ENCODE peak calls at places on chromosomes 5 and 9, in four cellular contexts. One of them, this sample, is unnamed.

GRCh38 chr9:71736236-71736635 is 32.1 kb downstream of the CEMIP2 start:
- DNase-seq in endothelial cell of umbilical vein: no peak
- DNase-seq in breast epithelium: no peak
- DNase-seq in stomach: no peak
- DNase-seq in this sample: no peak

GRCh38 chr5:52560366-52560765 is 227.3 kb upstream of the ITGA1 start:
- DNase-seq in endothelial cell of umbilical vein: peak; percentile 14
- DNase-seq in breast epithelium: no peak
- DNase-seq in stomach: no peak
- DNase-seq in this sample: no peak

GRCh38 chr5:73031839-73032238 is 76.0 kb downstream of the FCHO2 start:
- DNase-seq in endothelial cell of umbilical vein: peak; percentile 54
- DNase-seq in breast epithelium: no peak
- DNase-seq in stomach: peak; percentile 30
- DNase-seq in this sample: no peak

GRCh38 chr9:81621785-81622243 is 67.5 kb downstream of the TLE1 start:
- DNase-seq in endothelial cell of umbilical vein: no peak
- DNase-seq in breast epithelium: no peak
- DNase-seq in stomach: no peak
- DNase-seq in this sample: no peak

GRCh38 chr5:87169300-87169991 is 98.2 kb upstream of the RASA1 start:
- DNase-seq in endothelial cell of umbilical vein: peak; percentile 4
- DNase-seq in breast epithelium: no peak
- DNase-seq in stomach: no peak
- DNase-seq in this sample: no peak

GRCh38 chr5:132498152-132498551 is 7.6 kb upstream of the IRF1 start:
- DNase-seq in endothelial cell of umbilical vein: peak; percentile 37
- DNase-seq in breast epithelium: peak; percentile 46
- DNase-seq in stomach: peak; percentile 60
- DNase-seq in this sample: peak; percentile 80

GRCh38 chr5:58922392-58923171 is 339.7 kb downstream of the RAB3C start:
- DNase-seq in endothelial cell of umbilical vein: peak; percentile 47
- DNase-seq in breast epithelium: peak; percentile 79
- DNase-seq in stomach: peak; percentile 85
- DNase-seq in this sample: peak; percentile 36

GRCh38 chr5:139439013-139439903 is at the start of gene DNAJC18:
- DNase-seq in endothelial cell of umbilical vein: peak; percentile 88
- DNase-seq in breast epithelium: peak; percentile 91
- DNase-seq in stomach: peak; percentile 93
- DNase-seq in this sample: peak; percentile 98

GRCh38 chr9:89543621-89544279 is 45.8 kb upstream of the SEMA4D start:
- DNase-seq in endothelial cell of umbilical vein: no peak
- DNase-seq in breast epithelium: no peak
- DNase-seq in stomach: no peak
- DNase-seq in this sample: no peak

GRCh38 chr5:120808135-120808534 is 344.0 kb downstream of the PRR16 start:
- DNase-seq in endothelial cell of umbilical vein: no peak
- DNase-seq in breast epithelium: no peak
- DNase-seq in stomach: no peak
- DNase-seq in this sample: no peak

GRCh38 chr5:122392844-122393243 is 80.8 kb downstream of the SNCAIP start:
- DNase-seq in endothelial cell of umbilical vein: no peak
- DNase-seq in breast epithelium: no peak
- DNase-seq in stomach: no peak
- DNase-seq in this sample: no peak

GRCh38 chr5:173968154-173968553 is 20.8 kb upstream of the C5orf47 start:
- DNase-seq in endothelial cell of umbilical vein: no peak
- DNase-seq in breast epithelium: no peak
- DNase-seq in stomach: no peak
- DNase-seq in this sample: no peak
- H3K27ac ChIP-seq in endothelial cell of umbilical vein: no peak overlapping the region
- H3K27ac ChIP-seq in breast epithelium: no peak overlapping the region
- H3K27ac ChIP-seq in stomach: no peak overlapping the region
- H3K27ac ChIP-seq in this sample: no peak overlapping the region

GRCh38 chr9:737400-738120 is 103.9 kb upstream of the DMRT1 start:
- DNase-seq in endothelial cell of umbilical vein: peak; percentile 44
- DNase-seq in breast epithelium: no peak
- DNase-seq in stomach: no peak
- DNase-seq in this sample: no peak
- H3K27ac ChIP-seq in endothelial cell of umbilical vein: peak overlapping the region; percentile 6
- H3K27ac ChIP-seq in breast epithelium: peak overlapping the region; percentile 76
- H3K27ac ChIP-seq in stomach: peak overlapping the region; percentile 77
- H3K27ac ChIP-seq in this sample: peak overlapping the region; percentile 59

GRCh38 chr9:124813041-124813440 is 36.1 kb downstream of the OLFML2A start:
- DNase-seq in endothelial cell of umbilical vein: no peak
- DNase-seq in breast epithelium: no peak
- DNase-seq in stomach: no peak
- DNase-seq in this sample: no peak
- H3K27ac ChIP-seq in endothelial cell of umbilical vein: no peak overlapping the region
- H3K27ac ChIP-seq in breast epithelium: peak overlapping the region; percentile 69
- H3K27ac ChIP-seq in stomach: no peak overlapping the region
- H3K27ac ChIP-seq in this sample: no peak overlapping the region

GRCh38 chr5:175895215-175895614 is 23.8 kb downstream of the CPLX2 start:
- DNase-seq in endothelial cell of umbilical vein: no peak
- DNase-seq in breast epithelium: no peak
- DNase-seq in stomach: no peak
- DNase-seq in this sample: no peak

GRCh38 chr5:175894251-175894650 is 22.9 kb downstream of the CPLX2 start:
- DNase-seq in endothelial cell of umbilical vein: no peak
- DNase-seq in breast epithelium: no peak
- DNase-seq in stomach: no peak
- DNase-seq in this sample: no peak

GRCh38 chr5:175896641-175897040 is 25.3 kb downstream of the CPLX2 start:
- DNase-seq in endothelial cell of umbilical vein: no peak
- DNase-seq in breast epithelium: no peak
- DNase-seq in stomach: no peak
- DNase-seq in this sample: no peak

GRCh38 chr5:175894805-175895204 is 23.4 kb downstream of the CPLX2 start:
- DNase-seq in endothelial cell of umbilical vein: no peak
- DNase-seq in breast epithelium: no peak
- DNase-seq in stomach: no peak
- DNase-seq in this sample: no peak

DNA sequence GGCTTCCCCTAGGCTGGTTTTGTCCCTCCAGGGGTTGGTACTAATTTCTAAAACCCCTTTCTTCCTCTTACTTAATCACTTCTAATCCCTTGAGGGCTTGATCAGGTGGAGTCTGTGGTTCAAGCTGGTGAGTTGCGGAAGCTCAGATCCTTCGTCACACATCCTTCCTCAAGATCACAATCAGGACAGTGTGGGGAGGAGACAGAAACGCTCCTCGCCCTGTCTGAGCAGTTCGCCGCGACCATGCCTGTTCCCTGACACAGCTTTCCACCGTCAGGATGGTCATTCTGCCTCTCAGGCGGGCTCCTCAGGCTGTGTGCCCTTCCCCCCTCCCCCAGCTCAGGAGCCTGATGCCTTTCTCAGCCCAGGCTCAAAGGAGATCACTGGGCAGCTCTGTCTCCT is 24.3 kb downstream of the CPLX2 start:
- DNase-seq in endothelial cell of umbilical vein: no peak
- DNase-seq in breast epithelium: no peak
- DNase-seq in stomach: no peak
- DNase-seq in this sample: no peak
- H3K27ac ChIP-seq in endothelial cell of umbilical vein: no peak overlapping the region
- H3K27ac ChIP-seq in breast epithelium: no peak overlapping the region
- H3K27ac ChIP-seq in stomach: no peak overlapping the region
- H3K27ac ChIP-seq in this sample: peak overlapping the region; percentile 66

GRCh38 chr9:133943781-133944745 is 48.1 kb downstream of the VAV2 start:
- DNase-seq in endothelial cell of umbilical vein: no peak
- DNase-seq in breast epithelium: no peak
- DNase-seq in stomach: no peak
- DNase-seq in this sample: no peak

GRCh38 chr9:133944746-133945135 is 47.4 kb downstream of the VAV2 start:
- DNase-seq in endothelial cell of umbilical vein: peak; percentile 87
- DNase-seq in breast epithelium: peak; percentile 56
- DNase-seq in stomach: no peak
- DNase-seq in this sample: no peak

GRCh38 chr9:133946840-133947486 is 45.2 kb downstream of the VAV2 start:
- DNase-seq in endothelial cell of umbilical vein: no peak
- DNase-seq in breast epithelium: no peak
- DNase-seq in stomach: no peak
- DNase-seq in this sample: no peak

GRCh38 chr9:133945977-133946753 is 46.0 kb downstream of the VAV2 start:
- DNase-seq in endothelial cell of umbilical vein: no peak
- DNase-seq in breast epithelium: no peak
- DNase-seq in stomach: no peak
- DNase-seq in this sample: peak; percentile 41

DNA sequence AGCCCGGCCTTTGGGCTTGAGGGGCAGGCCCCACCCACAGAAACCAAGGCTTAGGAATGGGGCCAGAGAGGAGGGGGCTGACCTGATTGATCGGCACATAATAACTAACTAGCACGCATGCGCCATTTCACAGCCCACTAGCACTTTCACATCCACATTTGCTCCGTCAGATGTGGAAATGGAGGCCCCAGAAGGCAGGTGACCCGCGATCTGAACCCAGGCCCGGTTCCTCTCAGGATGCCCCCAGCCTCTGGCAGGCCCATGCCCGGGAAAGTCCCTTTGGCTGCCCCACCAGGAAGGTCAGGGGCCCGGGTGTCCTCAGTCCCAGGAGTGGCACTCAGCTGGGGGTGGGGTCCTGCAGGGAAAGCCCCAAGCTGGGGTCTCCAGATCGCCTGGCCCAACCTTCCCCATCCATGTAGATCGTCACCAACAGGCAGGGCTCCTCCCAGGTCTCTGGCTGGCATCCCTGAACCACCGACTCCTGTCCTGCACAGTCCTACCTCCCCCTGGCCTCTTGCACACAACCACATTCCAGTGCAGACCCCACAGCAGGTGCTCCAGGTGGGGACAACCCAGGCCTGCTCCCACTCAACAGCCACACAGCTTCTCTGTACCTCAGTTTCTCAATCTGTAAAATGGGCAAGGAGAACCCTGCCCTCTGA is 46.7 kb downstream of the VAV2 start:
- DNase-seq in endothelial cell of umbilical vein: no peak
- DNase-seq in breast epithelium: no peak
- DNase-seq in stomach: no peak
- DNase-seq in this sample: peak; percentile 67
- H3K27ac ChIP-seq in endothelial cell of umbilical vein: peak overlapping the region; percentile 76
- H3K27ac ChIP-seq in breast epithelium: no peak overlapping the region
- H3K27ac ChIP-seq in stomach: no peak overlapping the region
- H3K27ac ChIP-seq in this sample: no peak overlapping the region

GRCh38 chr5:54882101-54882500 is 103.3 kb downstream of the ESM1 start:
- DNase-seq in endothelial cell of umbilical vein: no peak
- DNase-seq in breast epithelium: no peak
- DNase-seq in stomach: no peak
- DNase-seq in this sample: no peak

GRCh38 chr5:54884195-54884536 is 101.2 kb downstream of the ESM1 start:
- DNase-seq in endothelial cell of umbilical vein: no peak
- DNase-seq in breast epithelium: no peak
- DNase-seq in stomach: no peak
- DNase-seq in this sample: no peak

GRCh38 chr5:54883374-54884194 is 101.8 kb downstream of the ESM1 start:
- DNase-seq in endothelial cell of umbilical vein: peak; percentile 53
- DNase-seq in breast epithelium: no peak
- DNase-seq in stomach: peak; percentile 50
- DNase-seq in this sample: peak; percentile 84

GRCh38 chr5:54881286-54882005 is 103.9 kb downstream of the ESM1 start:
- DNase-seq in endothelial cell of umbilical vein: no peak
- DNase-seq in breast epithelium: no peak
- DNase-seq in stomach: no peak
- DNase-seq in this sample: no peak

GRCh38 chr5:54882841-54883240 is 102.6 kb downstream of the ESM1 start:
- DNase-seq in endothelial cell of umbilical vein: no peak
- DNase-seq in breast epithelium: no peak
- DNase-seq in stomach: no peak
- DNase-seq in this sample: no peak
- H3K27ac ChIP-seq in endothelial cell of umbilical vein: no peak overlapping the region
- H3K27ac ChIP-seq in breast epithelium: no peak overlapping the region
- H3K27ac ChIP-seq in stomach: no peak overlapping the region
- H3K27ac ChIP-seq in this sample: no peak overlapping the region

This sample was measured in left lung.